ENCODE peak calls at places on chromosomes 5 and 9, in five cellular contexts. P, K, C, U and W are unnamed samples.

GRCh38 chr9:137226338-137227056 is 805 bp upstream of the RNF224 start:
- DNase-seq in P (no peak), K (no peak), C (no peak), U (no peak), W (peak)

GRCh38 chr9:105330201-105330600 is 85.8 kb downstream of the SLC44A1 start:
- DNase-seq in P (no peak), K (no peak), C (no peak), U (no peak), W (no peak)

GRCh38 chr9:113461285-113461684 is 2.2 kb upstream of the RGS3 start:
- DNase-seq in P (no peak), K (no peak), C (no peak), U (no peak), W (no peak)

GRCh38 chr5:127281609-127282008 is 9.0 kb upstream of the MEGF10 start:
- DNase-seq in P (no peak), K (no peak), C (no peak), U (no peak), W (no peak)

GRCh38 chr5:134509308-134510040 is 16.0 kb upstream of the JADE2 start:
- DNase-seq in P (peak), K (no peak), C (no peak), U (no peak), W (peak)

GRCh38 chr5:53017383-53017782 is 28.2 kb downstream of the ITGA2 start:
- DNase-seq in P (no peak), K (no peak), C (no peak), U (no peak), W (no peak)

GRCh38 chr9:100220936-100221335 is 121.9 kb downstream of the INVS start:
- DNase-seq in P (no peak), K (no peak), C (no peak), U (no peak), W (no peak)

GRCh38 chr9:134422301-134422700 is 96.0 kb downstream of the RXRA start:
- DNase-seq in P (no peak), K (peak), C (no peak), U (no peak), W (no peak)

GRCh38 chr5:73812962-73813588 is 187.1 kb downstream of the ARHGEF28 start:
- DNase-seq in P (no peak), K (no peak), C (no peak), U (no peak), W (no peak)

GRCh38 chr9:36328798-36329411 is 70.7 kb upstream of the GNE start:
- DNase-seq in P (peak), K (peak), C (peak), U (peak), W (no peak)

GRCh38 chr9:103301051-103301450 is 305.9 kb downstream of the CYLC2 start:
- DNase-seq in P (no peak), K (no peak), C (no peak), U (no peak), W (no peak)

GRCh38 chr5:56025303-56025885 is 30.6 kb upstream of the IL6ST start:
- DNase-seq in P (no peak), K (peak), C (no peak), U (no peak), W (no peak)

GRCh38 chr9:33255006-33255405 is 9.5 kb downstream of the BAG1 start:
- DNase-seq in P (no peak), K (no peak), C (no peak), U (no peak), W (no peak)

GRCh38 chr5:67178085-67178484 is 18.5 kb downstream of the CD180 start:
- DNase-seq in P (peak), K (no peak), C (no peak), U (no peak), W (no peak)

GRCh38 chr9:35274988-35275387 is 113.2 kb downstream of the UNC13B start:
- DNase-seq in P (no peak), K (no peak), C (no peak), U (peak), W (no peak)

GRCh38 chr5:59357421-59357977 is 536.0 kb downstream of the PDE4D start:
- DNase-seq in P (no peak), K (no peak), C (no peak), U (no peak), W (no peak)

GRCh38 chr5:160312139-160312959 is at the start of gene CCNJL:
- DNase-seq in P (peak), K (peak), C (no peak), U (peak), W (peak)

GRCh38 chr9:127975376-127976315 is 5.1 kb downstream of the EEIG1 start:
- DNase-seq in P (no peak), K (no peak), C (no peak), U (no peak), W (peak)

GRCh38 chr5:37417347-37417746 is 38.2 kb downstream of the WDR70 start:
- DNase-seq in P (no peak), K (no peak), C (no peak), U (no peak), W (no peak)

GRCh38 chr5:43161244-43161643 is 30.8 kb upstream of the NIM1K start:
- DNase-seq in P (no peak), K (no peak), C (no peak), U (no peak), W (no peak)

GRCh38 chr5:90135979-90136378 is 273.6 kb downstream of the CETN3 start:
- DNase-seq in P (no peak), K (no peak), C (no peak), U (no peak), W (no peak)

GRCh38 chr9:137828527-137829259 is 48.9 kb upstream of the CACNA1B start:
- DNase-seq in P (no peak), K (peak), C (no peak), U (peak), W (no peak)

GRCh38 chr5:40430112-40430725 is 249.5 kb upstream of the PTGER4 start:
- DNase-seq in P (no peak), K (no peak), C (no peak), U (no peak), W (no peak)

GRCh38 chr5:31990296-31990695 is 183.8 kb downstream of the GOLPH3 start:
- DNase-seq in P (no peak), K (no peak), C (no peak), U (no peak), W (peak)

GRCh38 chr5:10018670-10019069 is 231.0 kb downstream of the ATPSCKMT start:
- DNase-seq in P (no peak), K (peak), C (peak), U (no peak), W (peak)

GRCh38 chr9:120710110-120710981 is 3.9 kb downstream of the MEGF9 start:
- DNase-seq in P (peak), K (peak), C (no peak), U (peak), W (peak)

GRCh38 chr5:134714537-134714936 is 23.8 kb upstream of the CAMLG start:
- DNase-seq in P (no peak), K (no peak), C (no peak), U (no peak), W (no peak)

GRCh38 chr9:89996717-89997116 is 391.9 kb downstream of the GADD45G start:
- DNase-seq in P (no peak), K (no peak), C (no peak), U (peak), W (peak)

GRCh38 chr9:22010881-22011625 is 1.9 kb upstream of the CDKN2B start:
- DNase-seq in P (no peak), K (no peak), C (no peak), U (peak), W (no peak)

GRCh38 chr9:134035041-134036039 is 10.1 kb downstream of the BRD3OS start:
- DNase-seq in P (no peak), K (no peak), C (no peak), U (no peak), W (no peak)

GRCh38 chr5:36839479-36839878 is 37.1 kb upstream of the NIPBL start:
- DNase-seq in P (no peak), K (no peak), C (no peak), U (no peak), W (no peak)

GRCh38 chr5:74934949-74935751 is 69.0 kb upstream of the FAM169A start:
- DNase-seq in P (no peak), K (peak), C (no peak), U (peak), W (peak)